ENCODE peak calls at places on chromosomes 4 and X, in five cellular contexts. B is fibroblast of pulmonary artery, C is COR-L47, X is NCI-H1930, M is mesenchymal stem cell. R is an unnamed sample.

GRCh38 chr4:86543080-86543479 is 51.0 kb upstream of the PTPN13 start:
- DNase-seq in C (no peak), M (no peak), B (no peak), X (no peak), R (no peak)

GRCh38 chr4:177427097-177427665 is 15.1 kb downstream of the AGA start:
- DNase-seq in X (no peak), C (no peak), B (no peak), M (peak), R (no peak)

GRCh38 chr4:128635141-128635911 is 174.2 kb upstream of the JADE1 start:
- DNase-seq in C (peak), M (peak), B (peak), X (no peak), R (peak)

GRCh38 chrX:41499195-41499594 is 52.1 kb downstream of the NYX start:
- DNase-seq in M (no peak), X (no peak), B (no peak), C (no peak), R (no peak)

GRCh38 chr4:612052-612748 is 13.2 kb upstream of the PDE6B start:
- DNase-seq in B (no peak), M (no peak), C (no peak), X (no peak), R (no peak)

GRCh38 chr4:7513731-7514130 is 79.0 kb upstream of the PSAPL1 start:
- DNase-seq in M (peak), X (no peak), C (no peak), B (no peak), R (no peak)

GRCh38 chr4:1375051-1375721 is 28.2 kb downstream of the UVSSA start:
- DNase-seq in X (no peak), B (no peak), M (no peak), C (no peak), R (no peak)

GRCh38 chrX:74534569-74535038 is 79.8 kb downstream of the RLIM start:
- DNase-seq in X (no peak), M (peak), B (no peak), C (no peak), R (no peak)

GRCh38 chr4:176207839-176208238 is 12.5 kb upstream of the SPATA4 start:
- DNase-seq in X (no peak), M (no peak), B (no peak), C (no peak), R (no peak)

GRCh38 chr4:169774466-169775445 is 17.0 kb upstream of the HPF1 start:
- DNase-seq in M (no peak), X (no peak), B (peak), C (no peak), R (no peak)

GRCh38 chr4:167143018-167143417 is 91.3 kb downstream of the SPOCK3 start:
- DNase-seq in M (no peak), B (no peak), X (no peak), C (no peak), R (no peak)

GRCh38 chrX:105375816-105376215 is 155.3 kb upstream of the TEX13A start:
- DNase-seq in M (no peak), X (no peak), B (peak), C (no peak), R (no peak)

GRCh38 chr4:125390727-125391126 is 76.0 kb downstream of the FAT4 start:
- DNase-seq in M (no peak), C (no peak), X (no peak), B (no peak), R (no peak)

GRCh38 chr4:108651068-108651794 is 832 bp downstream of the OSTC start:
- DNase-seq in B (peak), M (peak), C (no peak), X (no peak), R (no peak)